ENCODE peak calls at places on chromosome 6, in ten cellular contexts. X, E, P, A, V, T, K, G, F and M are unnamed samples.

GRCh38 chr6:33088258-33088930 is 12.6 kb downstream of the HLA-DPB1 start:
- DNase-seq in X (no peak), V (no peak), T (no peak), K (no peak), P (no peak), G (no peak), E (no peak), F (no peak), A (no peak), M (no peak)

GRCh38 chr6:35363293-35363750 is 21.0 kb downstream of the PPARD start:
- DNase-seq in G (no peak), K (peak), X (no peak), V (no peak), T (no peak), F (peak), E (no peak), A (no peak), P (peak), M (peak)

GRCh38 chr6:114879719-114880118 is 536.9 kb upstream of the HS3ST5 start:
- DNase-seq in K (no peak), A (no peak), F (no peak), E (no peak), G (no peak), T (no peak), V (no peak), P (no peak), X (no peak), M (no peak)

GRCh38 chr6:10082385-10082784 is 332.5 kb downstream of the TFAP2A start:
- DNase-seq in F (no peak), V (peak), T (no peak), X (no peak), G (no peak), K (no peak), E (no peak), P (no peak), A (no peak), M (no peak)

GRCh38 chr6:147507162-147508072 is 1.1 kb upstream of the SAMD5 start:
- DNase-seq in T (no peak), A (no peak), F (peak), X (no peak), K (peak), E (no peak), V (no peak), G (no peak), P (peak), M (no peak)

GRCh38 chr6:116881236-116881635 is 4.2 kb downstream of the RFX6 start:
- DNase-seq in T (no peak), X (no peak), A (no peak), K (no peak), P (peak), F (peak), V (no peak), E (no peak), G (no peak), M (no peak)

GRCh38 chr6:113654396-113654795 is 202.7 kb upstream of the MARCKS start:
- DNase-seq in V (peak), X (no peak), A (no peak), E (no peak), F (peak), K (no peak), P (peak), G (peak), T (no peak), M (no peak)

GRCh38 chr6:123925360-123925759 is 121.7 kb downstream of the NKAIN2 start:
- DNase-seq in K (no peak), G (no peak), E (no peak), F (no peak), X (no peak), V (peak), T (no peak), A (no peak), P (peak), M (no peak)

GRCh38 chr6:157089258-157089657 is 234.1 kb downstream of the TMEM242 start:
- DNase-seq in G (no peak), X (no peak), V (no peak), A (no peak), F (peak), E (no peak), K (no peak), P (peak), T (no peak), M (no peak)

GRCh38 chr6:161233986-161234620 is 39.8 kb downstream of the AGPAT4 start:
- DNase-seq in F (peak), T (no peak), E (no peak), X (no peak), G (no peak), A (no peak), K (no peak), P (peak), V (peak), M (peak)

GRCh38 chr6:136284909-136285308 is 4.7 kb downstream of the BCLAF1 start:
- DNase-seq in E (no peak), P (peak), G (no peak), T (no peak), V (no peak), K (no peak), F (peak), A (no peak), X (no peak), M (no peak)

GRCh38 chr6:106163446-106163965 is 77.4 kb downstream of the PRDM1 start:
- DNase-seq in P (peak), A (no peak), E (no peak), G (no peak), X (peak), K (no peak), F (peak), V (no peak), T (peak), M (peak)

GRCh38 chr6:157982297-157982579 is 575 bp downstream of the SYNJ2 start:
- DNase-seq in V (no peak), E (no peak), K (peak), F (peak), A (peak), G (no peak), T (peak), P (peak), X (no peak), M (no peak)